ENCODE peak calls at places on chromosomes 16 and 17, in ten cellular contexts. C is upper lobe of left lung, S is OCI-LY7, E is heart right ventricle, U is dorsolateral prefrontal cortex, Q is tibial artery, M is upper lobe of right lung, K is stomach, N is fibroblast of lung, Y is heart left ventricle. B is an unnamed sample.

GRCh38 chr17:41226051-41226450 is 397 bp upstream of the KRTAP9-2 start:
- DNase-seq in C (no peak), S (no peak), E (no peak), U (no peak), Q (no peak), M (no peak), K (no peak), N (no peak), Y (no peak), B (no peak)

GRCh38 chr16:27232061-27232841 is 28.9 kb downstream of the KDM8 start:
- DNase-seq in C (no peak), S (peak), E (no peak), U (no peak), Q (no peak), M (no peak), K (no peak), N (no peak), Y (no peak), B (peak)

GRCh38 chr16:89051521-89052166 is 42.0 kb upstream of the ACSF3 start:
- DNase-seq in C (no peak), S (no peak), E (peak), U (no peak), Q (no peak), M (no peak), K (no peak), N (no peak), Y (no peak), B (no peak)

GRCh38 chr17:42279776-42280630 is 3.8 kb upstream of the STAT5B start:
- DNase-seq in C (peak), S (no peak), E (no peak), U (no peak), Q (no peak), M (no peak), K (peak), N (no peak), Y (no peak), B (no peak)

GRCh38 chr17:50918933-50919296 is 52.8 kb upstream of the TOB1 start:
- DNase-seq in C (no peak), S (no peak), E (no peak), U (no peak), Q (no peak), M (no peak), K (peak), N (no peak), Y (peak), B (no peak)

GRCh38 chr17:44687752-44688151 is 1.8 kb downstream of the CCDC43 start:
- DNase-seq in C (no peak), S (no peak), E (no peak), U (no peak), Q (no peak), M (no peak), K (no peak), N (no peak), Y (no peak), B (no peak)

GRCh38 chr17:50190278-50191069 is 11.0 kb downstream of the COL1A1 start:
- DNase-seq in C (no peak), S (no peak), E (no peak), U (no peak), Q (no peak), M (no peak), K (no peak), N (no peak), Y (no peak), B (no peak)

GRCh38 chr16:4957720-4958509 is at the start of gene SEC14L5:
- DNase-seq in C (peak), S (peak), E (peak), U (peak), Q (peak), M (peak), K (peak), N (peak), Y (peak), B (peak)

GRCh38 chr16:57751539-57752202 is 16.1 kb downstream of the KATNB1 start:
- DNase-seq in C (no peak), S (no peak), E (no peak), U (no peak), Q (no peak), M (no peak), K (no peak), N (no peak), Y (no peak), B (no peak)

GRCh38 chr17:48262982-48263586 is 155.5 kb downstream of the SNX11 start:
- DNase-seq in C (no peak), S (peak), E (no peak), U (no peak), Q (no peak), M (no peak), K (no peak), N (peak), Y (no peak), B (peak)

GRCh38 chr17:44961921-44962350 is 6.2 kb downstream of the C1QL1 start:
- DNase-seq in C (no peak), S (no peak), E (no peak), U (no peak), Q (no peak), M (no peak), K (no peak), N (peak), Y (no peak), B (no peak)

GRCh38 chr17:1177099-1177996 is 2.4 kb downstream of the ABR start:
- DNase-seq in C (no peak), S (no peak), E (no peak), U (no peak), Q (no peak), M (no peak), K (no peak), N (peak), Y (peak), B (no peak)

GRCh38 chr17:33674685-33675084 is 381.6 kb upstream of the ASIC2 start:
- DNase-seq in C (peak), S (peak), E (peak), U (peak), Q (peak), M (no peak), K (peak), N (peak), Y (peak), B (peak)

GRCh38 chr16:54027126-54027922 is 259.3 kb downstream of the IRX3 start:
- DNase-seq in C (no peak), S (no peak), E (no peak), U (no peak), Q (no peak), M (no peak), K (no peak), N (peak), Y (no peak), B (no peak)

GRCh38 chr16:4795181-4795827 is at the start of gene SMIM22:
- DNase-seq in C (peak), S (no peak), E (no peak), U (no peak), Q (no peak), M (peak), K (peak), N (no peak), Y (no peak), B (no peak)

GRCh38 chr17:82052638-82053059 is 951 bp downstream of the GPS1 start:
- DNase-seq in C (no peak), S (no peak), E (no peak), U (no peak), Q (no peak), M (no peak), K (no peak), N (no peak), Y (no peak), B (no peak)

GRCh38 chr17:29677139-29677834 is 54.6 kb upstream of the CORO6 start:
- DNase-seq in C (no peak), S (no peak), E (no peak), U (no peak), Q (peak), M (no peak), K (no peak), N (peak), Y (no peak), B (no peak)

GRCh38 chr16:711548-712320 is 3.2 kb upstream of the METRN start:
- DNase-seq in C (peak), S (peak), E (peak), U (peak), Q (peak), M (peak), K (peak), N (peak), Y (peak), B (peak)

GRCh38 chr16:72705806-72706205 is 342.1 kb downstream of the ZFHX3 start:
- DNase-seq in C (no peak), S (no peak), E (no peak), U (no peak), Q (no peak), M (no peak), K (no peak), N (no peak), Y (no peak), B (no peak)

GRCh38 chr16:57867000-57867561 is 64.8 kb upstream of the KIFC3 start:
- DNase-seq in C (no peak), S (no peak), E (no peak), U (no peak), Q (no peak), M (no peak), K (no peak), N (no peak), Y (no peak), B (no peak)

GRCh38 chr16:8919089-8919933 is 37.2 kb downstream of the LITAFD start:
- DNase-seq in C (no peak), S (no peak), E (no peak), U (no peak), Q (no peak), M (no peak), K (no peak), N (no peak), Y (no peak), B (no peak)

GRCh38 chr16:15913046-15913698 is 24.8 kb upstream of the CEP20 start:
- DNase-seq in C (no peak), S (no peak), E (no peak), U (peak), Q (no peak), M (peak), K (no peak), N (no peak), Y (no peak), B (no peak)

GRCh38 chr17:58184308-58184985 is 8.1 kb upstream of the EPX start:
- DNase-seq in C (no peak), S (no peak), E (no peak), U (no peak), Q (no peak), M (no peak), K (no peak), N (peak), Y (no peak), B (no peak)

GRCh38 chr16:30748634-30749445 is 615 bp downstream of the PHKG2 start:
- DNase-seq in C (peak), S (peak), E (peak), U (peak), Q (no peak), M (peak), K (no peak), N (peak), Y (no peak), B (peak)

GRCh38 chr16:29852654-29853053 is 10.4 kb downstream of the CDIPT start:
- DNase-seq in C (no peak), S (no peak), E (no peak), U (no peak), Q (no peak), M (no peak), K (no peak), N (peak), Y (peak), B (no peak)

GRCh38 chr17:836154-836553 is 54.0 kb downstream of the MRM3 start:
- DNase-seq in C (no peak), S (no peak), E (no peak), U (no peak), Q (no peak), M (no peak), K (no peak), N (peak), Y (peak), B (no peak)

GRCh38 chr17:31439716-31440115 is 48.2 kb downstream of the RAB11FIP4 start:
- DNase-seq in C (no peak), S (no peak), E (no peak), U (no peak), Q (no peak), M (no peak), K (no peak), N (no peak), Y (no peak), B (no peak)

GRCh38 chr17:50153650-50154575 is 3.4 kb upstream of the PPP1R9B start:
- DNase-seq in C (no peak), S (no peak), E (peak), U (no peak), Q (peak), M (peak), K (peak), N (no peak), Y (peak), B (no peak)

GRCh38 chr16:4314532-4315184 is 1.2 kb upstream of the GLIS2 start:
- DNase-seq in C (no peak), S (peak), E (no peak), U (no peak), Q (no peak), M (peak), K (no peak), N (peak), Y (no peak), B (peak)

GRCh38 chr17:49930880-49931279 is 38.1 kb upstream of the DLX4 start:
- DNase-seq in C (no peak), S (no peak), E (no peak), U (no peak), Q (no peak), M (no peak), K (no peak), N (no peak), Y (no peak), B (no peak)

GRCh38 chr17:56891751-56892150 is 22.1 kb downstream of the TRIM25 start:
- DNase-seq in C (no peak), S (no peak), E (peak), U (no peak), Q (no peak), M (peak), K (peak), N (no peak), Y (no peak), B (no peak)
- TF ChIP-seq CTCF in C (peak), S (peak), E (peak), U (no peak), Q (peak), M (peak), K (peak), N (peak), Y (no peak), B (peak)

GRCh38 chr17:77445908-77446535 is 305.3 kb downstream of the SEC14L1 start:
- DNase-seq in C (no peak), S (peak), E (no peak), U (no peak), Q (no peak), M (no peak), K (peak), N (no peak), Y (no peak), B (peak)
- H3K4me3 ChIP-seq in C (peak), S (peak), E (no peak), U (no peak), Q (no peak), M (peak), K (no peak), N (no peak), Y (no peak), B (peak)

GRCh38 chr17:43534909-43535308 is 11.2 kb downstream of the ETV4 start:
- DNase-seq in C (no peak), S (no peak), E (no peak), U (no peak), Q (no peak), M (peak), K (no peak), N (no peak), Y (no peak), B (no peak)
- TF ChIP-seq CTCF in C (no peak), S (no peak), E (no peak), U (no peak), Q (no peak), M (no peak), K (no peak), N (no peak), Y (no peak), B (no peak)

DNA sequence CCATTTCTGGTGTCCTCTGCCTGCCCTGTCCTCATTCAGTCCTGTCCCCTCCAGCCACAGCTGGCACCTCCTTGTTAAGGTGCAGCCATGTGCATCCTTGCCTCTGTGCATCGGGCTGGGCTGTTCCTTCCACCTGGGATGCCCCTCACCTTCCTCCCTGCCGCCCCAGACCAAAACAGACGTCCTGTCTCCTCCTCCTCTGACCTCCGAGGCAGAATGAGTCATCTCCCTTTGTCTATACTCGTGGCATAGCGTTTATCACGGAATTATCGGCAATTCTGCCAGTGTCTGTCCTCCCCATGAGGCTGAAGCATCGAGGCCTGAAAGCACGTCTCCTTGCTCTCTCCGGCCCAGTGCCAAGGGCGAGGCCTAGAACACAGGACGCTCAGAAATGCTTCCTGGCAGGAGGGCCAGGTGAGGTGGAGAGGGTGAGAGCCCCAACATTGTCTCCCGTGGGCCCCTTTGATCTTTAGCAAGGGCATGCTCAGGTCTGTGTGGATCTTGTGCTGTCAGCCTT is 4.6 kb downstream of the RAI1 start:
- DNase-seq in C (peak), S (no peak), E (no peak), U (no peak), Q (no peak), M (peak), K (peak), N (peak), Y (no peak), B (peak)
- H3K4me3 ChIP-seq in C (no peak), S (no peak), E (no peak), U (no peak), Q (no peak), M (no peak), K (no peak), N (peak), Y (no peak), B (peak)

DNA sequence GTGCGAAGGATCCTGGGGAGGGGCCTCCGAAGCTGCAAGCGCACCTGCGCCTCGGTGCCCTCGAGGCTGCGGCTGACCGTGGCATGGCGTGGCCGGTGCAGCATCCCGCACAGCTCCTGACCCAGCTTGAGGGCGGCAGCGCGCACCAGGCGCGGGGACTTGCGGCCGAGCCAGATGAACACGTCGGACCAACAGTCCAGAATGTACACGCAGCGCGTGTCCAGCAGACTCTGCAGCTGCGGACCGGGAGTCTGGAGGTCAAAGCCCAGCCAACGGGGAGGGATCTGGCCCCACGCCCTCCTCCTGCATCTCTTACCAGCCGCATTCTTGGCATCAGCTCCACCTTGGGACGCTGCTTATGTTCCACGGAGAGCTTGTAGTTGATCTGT is 10.9 kb downstream of the FLII start:
- DNase-seq in C (no peak), S (no peak), E (peak), U (peak), Q (no peak), M (no peak), K (peak), N (no peak), Y (peak), B (no peak)
- TF ChIP-seq CTCF in C (no peak), S (no peak), E (no peak), U (no peak), Q (no peak), M (no peak), K (no peak), N (no peak), Y (no peak), B (no peak)

GRCh38 chr16:87855852-87856715 is 13.2 kb downstream of the SLC7A5 start:
- DNase-seq in C (peak), S (peak), E (peak), U (no peak), Q (peak), M (peak), K (peak), N (peak), Y (peak), B (peak)
- H3K4me3 ChIP-seq in C (peak), S (peak), E (no peak), U (peak), Q (no peak), M (peak), K (peak), N (no peak), Y (no peak), B (peak)

GRCh38 chr16:6300523-6300922 is 1032.1 kb upstream of the RBFOX1 start:
- DNase-seq in C (no peak), S (no peak), E (no peak), U (no peak), Q (no peak), M (no peak), K (no peak), N (no peak), Y (no peak), B (no peak)

GRCh38 chr16:6297666-6298435 is 1034.8 kb upstream of the RBFOX1 start:
- DNase-seq in C (no peak), S (no peak), E (no peak), U (no peak), Q (no peak), M (no peak), K (no peak), N (no peak), Y (no peak), B (no peak)
- TF ChIP-seq CTCF in C (no peak), S (no peak), E (no peak), U (no peak), Q (no peak), M (no peak), K (no peak), N (no peak), Y (no peak), B (no peak)